ENCODE peak calls at places on chromosomes 1 and 21, in seven cellular contexts. U is sigmoid colon, N is psoas muscle, K is fibroblast of mammary gland, Z is Panc1, T is AG09309, X is testis. O is an unnamed sample.
A peak's percentile ranks its signal among the peaks of the same experiment; 100 is the strongest.

GRCh38 chr1:220908757-220909156 is 29.5 kb downstream of the HLX start:
- DNase-seq in U (no peak), N (no peak), K (peak; percentile 62), Z (peak; percentile 2), T (no peak), X (no peak), O (peak; percentile 13)

GRCh38 chr1:205588691-205589445 is 42.9 kb downstream of the ELK4 start:
- DNase-seq in U (peak; percentile 61), N (no peak), K (peak; percentile 60), Z (no peak), T (peak; percentile 7), X (peak; percentile 40), O (peak; percentile 36)

GRCh38 chr21:37829447-37829846 is 86.8 kb downstream of the KCNJ6 start:
- DNase-seq in U (no peak), N (no peak), K (peak; percentile 21), Z (no peak), T (peak; percentile 27), X (no peak), O (peak; percentile 66)

GRCh38 chr1:26915204-26915842 is 1.5 kb upstream of the NR0B2 start:
- DNase-seq in U (no peak), N (peak; percentile 50), K (no peak), Z (no peak), T (no peak), X (no peak), O (no peak)

GRCh38 chr1:225509770-225510169 is 81.9 kb upstream of the LBR start:
- DNase-seq in U (no peak), N (no peak), K (peak; percentile 27), Z (peak; percentile 77), T (no peak), X (no peak), O (peak; percentile 68)

GRCh38 chr1:235783148-235783776 is 83.4 kb downstream of the LYST start:
- DNase-seq in U (no peak), N (no peak), K (peak; percentile 66), Z (no peak), T (peak; percentile 27), X (no peak), O (peak; percentile 44)

GRCh38 chr1:175725684-175726083 is 17.7 kb downstream of the TNR start:
- DNase-seq in U (no peak), N (no peak), K (peak; percentile 25), Z (no peak), T (no peak), X (peak; percentile 38), O (peak; percentile 48)

GRCh38 chr21:32771134-32771523 is 426 bp downstream of the PAXBP1 start:
- DNase-seq in U (peak; percentile 84), N (peak; percentile 59), K (peak; percentile 62), Z (no peak), T (no peak), X (peak; percentile 57), O (peak; percentile 75)

GRCh38 chr1:244064621-244065020 is 13.5 kb downstream of the ZBTB18 start:
- DNase-seq in U (no peak), N (no peak), K (no peak), Z (no peak), T (no peak), X (no peak), O (no peak)

GRCh38 chr1:210342986-210343780 is 14.5 kb downstream of the HHAT start:
- DNase-seq in U (no peak), N (no peak), K (peak; percentile 55), Z (no peak), T (no peak), X (no peak), O (no peak)

GRCh38 chr1:33464552-33464951 is 7.9 kb upstream of the ZSCAN20 start:
- DNase-seq in U (no peak), N (no peak), K (no peak), Z (no peak), T (no peak), X (no peak), O (no peak)

GRCh38 chr1:44484155-44484688 is 79.2 kb downstream of the RNF220 start:
- DNase-seq in U (no peak), N (no peak), K (peak; percentile 75), Z (no peak), T (no peak), X (no peak), O (peak; percentile 15)

GRCh38 chr1:202213361-202214088 is 19.9 kb downstream of the LGR6 start:
- DNase-seq in U (no peak), N (no peak), K (no peak), Z (no peak), T (no peak), X (no peak), O (peak; percentile 34)

GRCh38 chr1:162404550-162405160 is 7.3 kb downstream of the SH2D1B start:
- DNase-seq in U (no peak), N (no peak), K (peak; percentile 90), Z (no peak), T (peak; percentile 65), X (no peak), O (peak; percentile 71)

GRCh38 chr1:3070654-3071506 is 1.9 kb downstream of the PRDM16 start:
- DNase-seq in U (peak; percentile 52), N (peak; percentile 16), K (no peak), Z (no peak), T (no peak), X (no peak), O (peak; percentile 19)

GRCh38 chr1:14782741-14783591 is 184.5 kb downstream of the KAZN start:
- DNase-seq in U (no peak), N (no peak), K (no peak), Z (no peak), T (no peak), X (no peak), O (no peak)

GRCh38 chr1:42977653-42978052 is 19.0 kb upstream of the SLC2A1 start:
- DNase-seq in U (no peak), N (no peak), K (no peak), Z (no peak), T (no peak), X (no peak), O (no peak)

GRCh38 chr1:111620412-111620971 is 903 bp downstream of the RAP1A start:
- DNase-seq in U (no peak), N (no peak), K (peak; percentile 19), Z (no peak), T (no peak), X (no peak), O (peak; percentile 17)

GRCh38 chr1:78225153-78225552 is 179.4 kb downstream of the GIPC2 start:
- DNase-seq in U (no peak), N (no peak), K (peak; percentile 16), Z (no peak), T (no peak), X (no peak), O (peak; percentile 24)

GRCh38 chr1:5667513-5668325 is 324.5 kb downstream of the NPHP4 start:
- DNase-seq in U (peak; percentile 52), N (no peak), K (no peak), Z (no peak), T (no peak), X (peak; percentile 51), O (no peak)

GRCh38 chr21:43688906-43689305 is 29.5 kb downstream of the RRP1B start:
- DNase-seq in U (no peak), N (no peak), K (no peak), Z (no peak), T (no peak), X (no peak), O (no peak)

GRCh38 chr1:201636065-201636464 is 97.1 kb downstream of the NAV1 start:
- DNase-seq in U (no peak), N (no peak), K (no peak), Z (no peak), T (no peak), X (no peak), O (no peak)

GRCh38 chr1:77636864-77637263 is 45.6 kb downstream of the ZZZ3 start:
- DNase-seq in U (no peak), N (no peak), K (no peak), Z (no peak), T (no peak), X (no peak), O (peak; percentile 55)

GRCh38 chr1:224996266-224996665 is 66.8 kb downstream of the DNAH14 start:
- DNase-seq in U (no peak), N (no peak), K (peak; percentile 30), Z (no peak), T (no peak), X (no peak), O (peak; percentile 60)

GRCh38 chr1:152188673-152189591 is 29.9 kb upstream of the RPTN start:
- DNase-seq in U (peak; percentile 86), N (peak; percentile 75), K (peak; percentile 72), Z (peak; percentile 63), T (no peak), X (peak; percentile 93), O (peak; percentile 79)

GRCh38 chr1:8563944-8564537 is 246.1 kb downstream of the SLC45A1 start:
- DNase-seq in U (no peak), N (no peak), K (no peak), Z (no peak), T (no peak), X (no peak), O (no peak)

GRCh38 chr1:8116892-8117262 is 90.8 kb upstream of the ERRFI1 start:
- DNase-seq in U (peak; percentile 92), N (peak; percentile 65), K (peak; percentile 93), Z (no peak), T (no peak), X (peak; percentile 75), O (no peak)

GRCh38 chr1:194043984-194044755 is 857.8 kb upstream of the B3GALT2 start:
- DNase-seq in U (no peak), N (no peak), K (peak; percentile 19), Z (no peak), T (no peak), X (no peak), O (peak; percentile 54)

GRCh38 chr1:93111065-93111464 is 32.0 kb downstream of the MTF2 start:
- DNase-seq in U (no peak), N (no peak), K (no peak), Z (no peak), T (no peak), X (no peak), O (no peak)

GRCh38 chr1:80565416-80565815 is 1235.3 kb upstream of the ADGRL2 start:
- DNase-seq in U (no peak), N (no peak), K (no peak), Z (no peak), T (no peak), X (no peak), O (no peak)

GRCh38 chr1:226686440-226687436 is 52.3 kb downstream of the ITPKB start:
- DNase-seq in U (peak; percentile 60), N (no peak), K (no peak), Z (no peak), T (no peak), X (no peak), O (no peak)
- H3K4me3 ChIP-seq in U (no peak overlapping the region), N (no peak overlapping the region), K (no peak overlapping the region), Z (no peak overlapping the region), T (no peak overlapping the region), X (no peak overlapping the region), O (no peak overlapping the region)

GRCh38 chr1:108560430-108561144 is 687 bp downstream of the EEIG2 start:
- DNase-seq in U (peak; percentile 79), N (peak; percentile 32), K (peak; percentile 77), Z (no peak), T (no peak), X (peak; percentile 71), O (peak; percentile 14)
- TF ChIP-seq CTCF in U (no peak), N (no peak), K (peak; percentile 3), Z (no peak), T (peak; percentile 15), X (no peak), O (no peak)

GRCh38 chr21:34075760-34076159 is 2.4 kb downstream of the MRPS6 start:
- DNase-seq in U (no peak), N (no peak), K (no peak), Z (no peak), T (peak; percentile 7), X (no peak), O (peak; percentile 35)
- H3K4me3 ChIP-seq in U (peak overlapping the region; percentile 38), N (peak overlapping the region; percentile 83), K (no peak overlapping the region), Z (peak overlapping the region; percentile 91), T (no peak overlapping the region), X (peak overlapping the region; percentile 51), O (no peak overlapping the region)

GRCh38 chr1:52364235-52364839 is 1.7 kb downstream of the CC2D1B start:
- DNase-seq in U (no peak), N (no peak), K (no peak), Z (no peak), T (no peak), X (no peak), O (no peak)
- TF ChIP-seq CTCF in U (no peak), N (no peak), K (peak; percentile 1), Z (no peak), T (no peak), X (no peak), O (no peak)

O was measured in epithelial cell of esophagus.